ENCODE peak calls at places on chromosomes 16 and 17, in six cellular contexts. T, C, E, G, X and A are unnamed samples.

GRCh38 chr16:64417711-64418227 is 704.1 kb downstream of the CDH11 start:
- DNase-seq in T (no peak), C (peak), E (peak), G (peak), X (no peak), A (no peak)

GRCh38 chr17:44971776-44972483 is 3.8 kb upstream of the C1QL1 start:
- DNase-seq in T (no peak), C (peak), E (no peak), G (peak), X (no peak), A (no peak)

GRCh38 chr16:83098536-83098935 is 471.8 kb downstream of the CDH13 start:
- DNase-seq in T (no peak), C (no peak), E (no peak), G (no peak), X (no peak), A (no peak)

GRCh38 chr16:12303649-12304048 is 327.1 kb downstream of the SNX29 start:
- DNase-seq in T (no peak), C (no peak), E (no peak), G (peak), X (no peak), A (no peak)

GRCh38 chr17:61718022-61718421 is 127.0 kb upstream of the NACA2 start:
- DNase-seq in T (no peak), C (no peak), E (no peak), G (no peak), X (no peak), A (no peak)

GRCh38 chr16:10981697-10982216 is 37.4 kb downstream of the CLEC16A start:
- DNase-seq in T (no peak), C (no peak), E (no peak), G (no peak), X (no peak), A (no peak)

GRCh38 chr17:7237761-7238417 is 1.4 kb downstream of the PHF23 start:
- DNase-seq in T (no peak), C (peak), E (peak), G (peak), X (peak), A (peak)

GRCh38 chr17:16304832-16305231 is 48.4 kb downstream of the CENPV start:
- DNase-seq in T (no peak), C (peak), E (peak), G (peak), X (no peak), A (no peak)

GRCh38 chr16:76518791-76519190 is 241.6 kb downstream of the CNTNAP4 start:
- DNase-seq in T (no peak), C (no peak), E (no peak), G (no peak), X (no peak), A (no peak)

GRCh38 chr17:8857919-8858318 is 9.6 kb downstream of the PIK3R6 start:
- DNase-seq in T (no peak), C (peak), E (no peak), G (peak), X (no peak), A (no peak)

GRCh38 chr16:72602499-72602898 is 430.5 kb upstream of the PMFBP1 start:
- DNase-seq in T (no peak), C (no peak), E (no peak), G (no peak), X (no peak), A (no peak)

GRCh38 chr17:16935786-16936185 is 36.1 kb downstream of the TNFRSF13B start:
- DNase-seq in T (no peak), C (no peak), E (no peak), G (no peak), X (no peak), A (no peak)

GRCh38 chr17:29331330-29331729 is 37.4 kb upstream of the NUFIP2 start:
- DNase-seq in T (no peak), C (no peak), E (no peak), G (no peak), X (no peak), A (no peak)

GRCh38 chr16:19001788-19002187 is 18.1 kb downstream of the TMC7 start:
- DNase-seq in T (no peak), C (no peak), E (no peak), G (peak), X (peak), A (no peak)

GRCh38 chr17:74972107-74972972 is at the start of gene HID1:
- DNase-seq in T (no peak), C (no peak), E (peak), G (no peak), X (peak), A (peak)

GRCh38 chr17:50474523-50474922 is 4.1 kb upstream of the RSAD1 start:
- DNase-seq in T (no peak), C (no peak), E (no peak), G (no peak), X (no peak), A (no peak)

GRCh38 chr16:82924075-82924854 is 297.5 kb downstream of the CDH13 start:
- DNase-seq in T (no peak), C (peak), E (no peak), G (no peak), X (no peak), A (no peak)

GRCh38 chr16:89764711-89765201 is 43.4 kb downstream of the ZNF276 start:
- DNase-seq in T (no peak), C (peak), E (no peak), G (no peak), X (peak), A (no peak)

GRCh38 chr17:79915850-79916430 is 76.7 kb upstream of the CBX4 start:
- DNase-seq in T (no peak), C (peak), E (no peak), G (peak), X (peak), A (no peak)

GRCh38 chr17:78279360-78279990 is 48.0 kb downstream of the TMEM235 start:
- DNase-seq in T (no peak), C (no peak), E (no peak), G (no peak), X (no peak), A (no peak)

GRCh38 chr16:68235882-68236803 is at the start of gene ESRP2:
- DNase-seq in T (no peak), C (no peak), E (no peak), G (no peak), X (peak), A (no peak)

GRCh38 chr16:10946308-10946707 is 1.9 kb downstream of the CLEC16A start:
- DNase-seq in T (no peak), C (no peak), E (no peak), G (no peak), X (no peak), A (no peak)

GRCh38 chr16:53504665-53505064 is 1.7 kb upstream of the AKTIP start:
- DNase-seq in T (no peak), C (peak), E (peak), G (peak), X (no peak), A (no peak)

GRCh38 chr16:87601322-87602004 is 845 bp upstream of the JPH3 start:
- DNase-seq in T (no peak), C (no peak), E (no peak), G (no peak), X (no peak), A (no peak)

GRCh38 chr17:45246338-45246737 is 15.6 kb downstream of the SPATA32 start:
- DNase-seq in T (no peak), C (no peak), E (no peak), G (no peak), X (no peak), A (no peak)

GRCh38 chr16:88634141-88634993 is 4.0 kb upstream of the IL17C start:
- DNase-seq in T (no peak), C (peak), E (peak), G (peak), X (no peak), A (no peak)

GRCh38 chr17:7293821-7294613 is 422 bp downstream of the YBX2 start:
- DNase-seq in T (no peak), C (no peak), E (no peak), G (no peak), X (peak), A (no peak)

GRCh38 chr17:79042421-79043190 is 18.6 kb downstream of the C1QTNF1 start:
- DNase-seq in T (no peak), C (peak), E (no peak), G (peak), X (peak), A (no peak)

GRCh38 chr16:23836404-23837291 is 865 bp downstream of the PRKCB start:
- DNase-seq in T (no peak), C (no peak), E (no peak), G (no peak), X (no peak), A (peak)

GRCh38 chr16:89557230-89557935 is 3.1 kb upstream of the RPL13 start:
- DNase-seq in T (no peak), C (peak), E (peak), G (peak), X (peak), A (peak)

GRCh38 chr17:77807051-77807745 is 151.3 kb upstream of the TNRC6C start:
- DNase-seq in T (no peak), C (no peak), E (no peak), G (no peak), X (no peak), A (no peak)

GRCh38 chr16:17416461-17417221 is 54.1 kb downstream of the XYLT1 start:
- DNase-seq in T (no peak), C (peak), E (no peak), G (peak), X (peak), A (no peak)

GRCh38 chr17:11900655-11901054 is 96.6 kb downstream of the ZNF18 start:
- DNase-seq in T (no peak), C (no peak), E (no peak), G (no peak), X (no peak), A (no peak)

GRCh38 chr17:45273551-45273957 is 11.7 kb upstream of the SPATA32 start:
- DNase-seq in T (no peak), C (no peak), E (peak), G (no peak), X (no peak), A (no peak)

GRCh38 chr17:20035501-20035900 is 26.3 kb downstream of the SPECC1 start:
- DNase-seq in T (no peak), C (no peak), E (no peak), G (no peak), X (no peak), A (no peak)

GRCh38 chr16:9012848-9013507 is 49.3 kb upstream of the USP7 start:
- DNase-seq in T (no peak), C (no peak), E (peak), G (no peak), X (no peak), A (peak)
- TF ChIP-seq CTCF in T (peak), C (peak), E (peak), G (no peak), X (no peak), A (no peak)

DNA sequence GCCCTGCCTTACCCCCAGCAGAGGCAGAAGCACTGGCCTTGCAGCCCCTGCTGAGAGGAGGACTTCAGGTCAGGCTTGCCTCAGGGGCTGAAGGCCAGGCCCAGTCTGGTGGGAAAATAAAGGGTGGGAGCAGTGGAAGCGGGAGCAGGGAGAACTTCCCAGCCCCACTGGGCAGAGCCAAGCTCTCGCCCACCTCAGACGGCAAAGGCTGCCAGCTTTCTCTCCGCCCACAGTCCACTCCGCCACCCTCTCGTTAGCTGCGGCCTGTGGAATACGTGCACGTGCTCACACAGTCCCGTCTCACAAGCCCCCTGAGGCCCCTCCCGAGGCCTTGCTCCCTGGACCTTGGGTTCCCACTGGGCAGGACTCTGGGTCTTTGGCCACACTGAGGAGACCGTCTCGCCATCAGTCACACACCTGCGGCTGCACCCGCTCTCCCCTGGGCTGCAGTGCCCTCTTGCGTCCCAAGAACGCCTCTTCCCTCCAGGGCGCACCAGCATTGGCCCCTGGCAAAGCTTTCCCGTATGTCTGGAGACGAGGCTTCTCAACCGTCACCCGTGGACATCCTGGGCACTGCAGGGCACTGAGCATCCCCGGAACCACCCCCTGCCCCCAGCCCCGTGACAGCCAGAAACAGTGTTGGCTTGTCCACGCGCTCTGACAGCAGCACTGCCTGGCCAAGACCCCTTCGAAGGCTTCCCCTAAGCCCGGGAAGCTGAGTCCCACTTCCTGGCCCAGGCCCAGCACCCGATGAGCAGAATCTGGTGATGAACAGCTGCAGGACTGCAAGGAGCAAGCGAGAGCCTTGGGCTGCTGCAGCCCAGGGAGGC is 8.3 kb downstream of the MRPL28 start:
- DNase-seq in T (peak), C (peak), E (peak), G (peak), X (peak), A (no peak)
- TF ChIP-seq CTCF in T (peak), C (peak), E (peak), G (peak), X (peak), A (peak)

GRCh38 chr17:41499714-41500113 is 5.7 kb downstream of the KRT13 start:
- DNase-seq in T (no peak), C (no peak), E (no peak), G (no peak), X (no peak), A (no peak)

GRCh38 chr17:41500131-41500911 is 5.1 kb downstream of the KRT13 start:
- DNase-seq in T (no peak), C (peak), E (peak), G (peak), X (no peak), A (no peak)

GRCh38 chr17:41494524-41494923 is 4.8 kb upstream of the KRT36 start:
- DNase-seq in T (no peak), C (no peak), E (peak), G (peak), X (no peak), A (no peak)

GRCh38 chr17:41498276-41498675 is 7.1 kb downstream of the KRT13 start:
- DNase-seq in T (no peak), C (no peak), E (no peak), G (no peak), X (peak), A (no peak)

DNA sequence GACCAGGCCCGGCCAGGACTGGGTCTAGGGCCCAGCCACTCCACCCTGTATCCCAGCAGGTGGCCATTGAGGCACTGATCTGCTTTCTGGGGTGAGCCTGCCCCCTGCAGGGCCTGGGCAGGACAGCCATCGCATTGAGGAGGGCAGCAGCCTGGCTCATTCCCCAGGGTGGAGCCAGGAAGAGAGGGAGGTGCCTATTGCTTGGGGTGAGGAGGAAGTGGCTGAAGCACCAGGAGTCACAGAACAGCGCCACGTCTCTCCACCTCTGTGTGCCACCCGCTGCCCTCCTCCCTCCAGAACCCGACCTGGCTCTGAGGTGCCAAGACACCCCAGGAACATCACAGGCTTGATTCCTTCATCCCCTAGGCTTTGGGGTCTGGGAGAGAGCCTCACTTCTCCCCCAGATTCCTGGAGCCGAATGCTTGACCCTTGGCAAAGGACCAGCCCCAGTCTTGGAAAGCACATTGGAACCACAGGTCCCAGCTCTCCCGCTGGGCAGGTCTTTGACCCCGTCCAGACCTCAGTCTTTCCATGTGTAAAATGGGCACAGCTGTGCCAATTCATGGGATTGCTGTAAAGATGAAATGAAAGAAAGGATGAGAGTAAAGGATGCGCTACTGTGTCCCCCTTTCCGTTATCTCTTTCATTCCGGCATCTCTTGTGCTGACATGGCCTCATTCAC is 7.2 kb upstream of the KRT36 start:
- DNase-seq in T (peak), C (peak), E (peak), G (peak), X (peak), A (peak)
- TF ChIP-seq CTCF in T (peak), C (peak), E (peak), G (peak), X (peak), A (peak)

DNA sequence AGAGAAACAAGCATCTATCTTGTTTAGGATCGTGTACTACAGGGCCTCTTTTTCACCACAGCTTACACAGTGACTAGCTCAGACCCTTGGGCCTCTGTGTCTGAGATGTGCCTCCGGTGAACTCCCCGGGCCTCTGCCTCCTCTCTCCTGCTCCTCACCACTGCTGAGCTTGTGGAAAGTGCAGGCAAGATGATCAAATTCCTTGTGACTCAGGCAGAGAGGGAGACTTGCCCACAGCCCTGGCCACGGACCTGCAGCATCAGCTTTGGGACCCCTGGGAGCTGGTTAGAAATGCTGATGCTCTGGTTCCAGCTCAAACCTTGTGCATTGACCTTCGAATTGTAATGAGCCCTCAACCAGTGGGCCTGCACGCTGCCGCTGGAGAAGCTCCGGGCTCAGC is 79.8 kb downstream of the ZDHHC7 start:
- DNase-seq in T (no peak), C (no peak), E (no peak), G (no peak), X (no peak), A (no peak)
- TF ChIP-seq CTCF in T (no peak), C (no peak), E (no peak), G (no peak), X (no peak), A (no peak)

GRCh38 chr17:67377727-67378443 is 804 bp downstream of the PITPNC1 start:
- DNase-seq in T (no peak), C (peak), E (no peak), G (peak), X (peak), A (peak)
- TF ChIP-seq CTCF in T (peak), C (peak), E (peak), G (peak), X (peak), A (no peak)

GRCh38 chr16:7177875-7178274 is 154.8 kb upstream of the RBFOX1 start:
- DNase-seq in T (no peak), C (no peak), E (no peak), G (no peak), X (no peak), A (no peak)
- TF ChIP-seq CTCF in T (no peak), C (no peak), E (no peak), G (no peak), X (no peak), A (no peak)